ENCODE peak calls at places on chromosomes 5 and 9, in eight cellular contexts. O is mammary epithelial cell, L is heart right ventricle, F is GM23338, N is right cardiac atrium, T is PC-9, C is right atrium auricular region, D is HCT116. Q is an unnamed sample. For H3K4me1, the result is how much of the 10 kb centered on the place peaks cover.

GRCh38 chr5:151038801-151039238 is 18.4 kb downstream of the GPX3 start:
- DNase-seq in F (no peak), C (no peak), L (no peak), O (peak), N (no peak), D (no peak), T (no peak), Q (peak)

GRCh38 chr5:37492778-37493555 is 113.8 kb downstream of the WDR70 start:
- DNase-seq in N (no peak), T (no peak), L (no peak), O (no peak), F (no peak), C (no peak), D (no peak), Q (no peak)

GRCh38 chr9:130891699-130892502 is 4.7 kb downstream of the QRFP start:
- DNase-seq in F (no peak), C (no peak), T (no peak), L (no peak), D (no peak), N (no peak), O (no peak), Q (no peak)

GRCh38 chr9:4955836-4956235 is 29.2 kb upstream of the JAK2 start:
- DNase-seq in C (no peak), O (peak), T (no peak), F (no peak), L (no peak), N (no peak), D (no peak), Q (no peak)

GRCh38 chr9:87206064-87206661 is 258.9 kb upstream of the GAS1 start:
- DNase-seq in L (no peak), C (no peak), N (no peak), O (peak), D (no peak), F (no peak), T (no peak), Q (no peak)

GRCh38 chr9:77953590-77953989 is 78.0 kb downstream of the GNAQ start:
- DNase-seq in T (no peak), N (no peak), O (no peak), D (no peak), C (no peak), L (no peak), F (no peak), Q (no peak)

GRCh38 chr9:130634191-130634768 is 30.1 kb upstream of the PRDM12 start:
- DNase-seq in O (no peak), T (no peak), D (no peak), L (no peak), N (no peak), F (no peak), C (no peak), Q (peak)

GRCh38 chr5:37804401-37804800 is 35.4 kb downstream of the GDNF start:
- DNase-seq in N (no peak), D (no peak), T (no peak), O (no peak), F (no peak), C (no peak), L (no peak), Q (no peak)

GRCh38 chr9:91810286-91810905 is 139.6 kb downstream of the ROR2 start:
- DNase-seq in D (no peak), L (no peak), T (no peak), O (no peak), N (no peak), F (no peak), C (no peak), Q (no peak)

GRCh38 chr5:132677191-132677590 is 3.4 kb downstream of the IL4 start:
- DNase-seq in D (peak), C (peak), T (peak), N (peak), F (peak), O (peak), L (no peak), Q (peak)

GRCh38 chr5:1298723-1299510 is 4.0 kb upstream of the TERT start:
- DNase-seq in D (no peak), T (no peak), N (no peak), O (no peak), F (no peak), C (no peak), L (no peak), Q (peak)

GRCh38 chr5:29588276-29588675 is 1605.2 kb upstream of the CDH6 start:
- DNase-seq in C (no peak), N (no peak), L (no peak), O (no peak), D (no peak), T (no peak), F (no peak), Q (no peak)

GRCh38 chr5:170278611-170279500 is 18.7 kb downstream of the LCP2 start:
- DNase-seq in O (no peak), N (no peak), L (peak), T (no peak), D (no peak), F (peak), C (no peak), Q (peak)

GRCh38 chr9:127608104-127608966 is 3.7 kb upstream of the STXBP1 start:
- DNase-seq in D (peak), F (peak), L (peak), O (peak), N (peak), T (peak), C (no peak), Q (peak)

GRCh38 chr5:61279725-61280124 is 52.3 kb upstream of the ZSWIM6 start:
- DNase-seq in C (no peak), F (no peak), N (no peak), O (no peak), L (no peak), D (no peak), T (no peak), Q (no peak)

GRCh38 chr5:130923543-130924159 is 241.4 kb downstream of the HINT1 start:
- DNase-seq in O (no peak), F (no peak), N (no peak), L (no peak), C (no peak), D (no peak), T (no peak), Q (no peak)

GRCh38 chr5:115718853-115719252 is 93.0 kb upstream of the TMED7 start:
- DNase-seq in F (no peak), O (no peak), N (no peak), D (no peak), C (no peak), T (no peak), L (no peak), Q (no peak)

GRCh38 chr5:135031813-135032612 is 2.0 kb downstream of the PITX1 start:
- DNase-seq in D (no peak), N (no peak), C (no peak), O (no peak), L (no peak), F (no peak), T (no peak), Q (no peak)

GRCh38 chr9:127447416-127448111 is 3.6 kb downstream of the RPL12 start:
- DNase-seq in C (no peak), D (no peak), T (no peak), N (no peak), O (no peak), L (no peak), F (no peak), Q (no peak)

GRCh38 chr9:133849076-133849670 is 111.0 kb upstream of the SARDH start:
- DNase-seq in D (no peak), N (no peak), F (no peak), T (no peak), O (no peak), L (no peak), C (no peak), Q (no peak)

GRCh38 chr5:93582677-93583524 is at the start of gene NR2F1:
- DNase-seq in F (peak), N (peak), O (peak), L (peak), C (peak), T (peak), D (peak), Q (no peak)

GRCh38 chr5:58582004-58582403 is 871 bp upstream of the RAB3C start:
- DNase-seq in N (no peak), C (no peak), T (no peak), L (no peak), O (no peak), D (no peak), F (peak), Q (no peak)

GRCh38 chr5:1555808-1556681 is 32.3 kb upstream of the LPCAT1 start:
- DNase-seq in N (no peak), O (no peak), T (no peak), L (no peak), D (no peak), F (no peak), C (peak), Q (peak)

GRCh38 chr5:158451203-158451982 is 592.4 kb upstream of the CLINT1 start:
- DNase-seq in L (peak), C (peak), D (no peak), F (no peak), O (no peak), T (no peak), N (peak), Q (peak)

GRCh38 chr5:142904421-142904820 is 134.2 kb downstream of the ARHGAP26 start:
- DNase-seq in D (no peak), N (no peak), L (no peak), O (peak), F (no peak), C (no peak), T (peak), Q (no peak)

GRCh38 chr9:96686638-96687335 is 31.7 kb upstream of the PRXL2C start:
- DNase-seq in F (peak), N (peak), O (peak), L (peak), T (peak), C (peak), D (no peak), Q (peak)

GRCh38 chr5:135089912-135090311 is 55.9 kb upstream of the PITX1 start:
- DNase-seq in T (no peak), N (no peak), C (no peak), F (no peak), L (no peak), O (no peak), D (no peak), Q (no peak)

GRCh38 chr9:133702798-133703570 is 35.2 kb downstream of the SARDH start:
- DNase-seq in O (no peak), L (no peak), F (peak), C (no peak), T (no peak), N (no peak), D (no peak), Q (peak)

GRCh38 chr5:160339406-160340140 is 27.2 kb upstream of the CCNJL start:
- DNase-seq in T (no peak), N (no peak), O (no peak), C (no peak), D (no peak), F (no peak), L (no peak), Q (no peak)

GRCh38 chr9:133008406-133008805 is 22.4 kb upstream of the GTF3C5 start:
- DNase-seq in T (no peak), D (no peak), L (no peak), F (no peak), C (no peak), O (no peak), N (no peak), Q (no peak)

GRCh38 chr5:62627121-62627520 is 48.5 kb downstream of the LRRC70 start:
- DNase-seq in T (no peak), D (no peak), N (no peak), O (no peak), L (no peak), C (no peak), F (peak), Q (no peak)

GRCh38 chr5:112886975-112887374 is 25.9 kb downstream of the SRP19 start:
- DNase-seq in F (no peak), N (no peak), L (no peak), O (no peak), D (no peak), T (no peak), C (no peak), Q (no peak)

GRCh38 chr5:127666043-127666716 is 17.3 kb downstream of the CTXN3 start:
- DNase-seq in T (no peak), N (no peak), L (no peak), C (no peak), D (no peak), F (no peak), O (no peak), Q (no peak)

GRCh38 chr9:136108648-136109266 is 9.9 kb downstream of the TMEM250 start:
- DNase-seq in T (no peak), N (no peak), O (no peak), C (no peak), L (no peak), F (no peak), D (no peak), Q (no peak)
- H3K4me1 ChIP-seq in T (under half), N (under half), O (half or more), C (half or more), L (under half), F (under half), D (half or more), Q (under half)

GRCh38 chr5:173016621-173017046 is 33.1 kb downstream of the ATP6V0E1 start:
- DNase-seq in D (peak), C (peak), N (peak), O (peak), L (peak), F (peak), T (peak), Q (no peak)
- H3K4me1 ChIP-seq in D (under half), C (under half), N (under half), O (under half), L (under half), F (under half), T (under half), Q (under half)

DNA sequence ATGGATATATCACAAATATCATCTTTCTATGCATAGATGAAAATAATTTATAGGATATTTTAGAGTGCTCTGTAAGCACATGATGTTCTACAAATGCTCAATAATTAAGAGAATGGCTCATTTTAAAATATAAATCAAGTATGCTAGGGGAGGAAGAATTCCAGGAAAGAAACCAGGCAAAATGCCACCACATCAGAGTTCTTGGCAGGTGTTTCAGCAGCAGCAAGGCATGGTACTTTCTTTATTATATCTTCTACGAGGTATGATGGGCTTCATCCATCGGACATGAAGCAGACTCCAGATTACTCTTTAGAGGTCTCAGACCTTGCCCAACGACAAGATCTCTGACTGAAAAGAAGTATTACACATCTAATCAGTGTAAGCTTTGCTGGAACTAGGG is 316.3 kb upstream of the ARRDC3 start:
- DNase-seq in L (no peak), O (no peak), N (no peak), T (no peak), C (no peak), F (no peak), D (no peak), Q (no peak)
- H3K4me1 ChIP-seq in L (under half), O (under half), N (under half), T (under half), C (under half), F (under half), D (under half), Q (under half)

GRCh38 chr5:81115261-81115660 is 117.9 kb upstream of the CKMT2 start:
- DNase-seq in T (no peak), O (no peak), D (no peak), L (no peak), C (no peak), F (no peak), N (no peak), Q (no peak)
- H3K4me1 ChIP-seq in T (under half), O (under half), D (under half), L (under half), C (under half), F (under half), N (under half), Q (under half)

Q was measured in aorta.